ENCODE peak calls at places on chromosome 6, in seven cellular contexts. M is CD8-positive, alpha-beta memory T cell; F is neural progenitor cell; Q is AG09319; Y is T-cell; H is activated CD8-positive, alpha-beta memory T cell treated with anti-CD3 and anti-CD28 coated beads for 24 hours; O is A172. T is an unnamed sample.

GRCh38 chr6:150418825-150419594 is 50.2 kb downstream of the IYD start:
- DNase-seq in F (peak), M (peak), H (peak), O (peak), Y (peak), Q (no peak), T (peak)

GRCh38 chr6:6494677-6495076 is 93.8 kb upstream of the LY86 start:
- DNase-seq in O (no peak), Y (peak), Q (no peak), M (no peak), F (peak), H (no peak), T (peak)

GRCh38 chr6:160032538-160032937 is 63.7 kb downstream of the IGF2R start:
- DNase-seq in H (no peak), M (no peak), Y (no peak), Q (no peak), O (no peak), F (no peak), T (no peak)

GRCh38 chr6:165236326-165236725 is 73.1 kb downstream of the C6orf118 start:
- DNase-seq in H (no peak), M (no peak), Y (no peak), Q (no peak), F (no peak), O (no peak), T (no peak)

GRCh38 chr6:23454090-23454998 is 671.7 kb upstream of the NRSN1 start:
- DNase-seq in Y (no peak), O (peak), Q (no peak), M (no peak), H (no peak), F (peak), T (no peak)

GRCh38 chr6:112432853-112433252 is 85.7 kb downstream of the RFPL4B start:
- DNase-seq in O (no peak), F (no peak), Q (no peak), M (no peak), Y (no peak), H (no peak), T (no peak)

GRCh38 chr6:32692019-32692418 is 25.6 kb upstream of the HLA-DQB1 start:
- DNase-seq in H (peak), M (peak), Y (peak), O (no peak), F (peak), Q (no peak), T (peak)

GRCh38 chr6:105474234-105474633 is 71.4 kb upstream of the PREP start:
- DNase-seq in Q (peak), M (no peak), F (peak), H (no peak), O (no peak), Y (no peak), T (no peak)

GRCh38 chr6:1082040-1082935 is 229.6 kb upstream of the FOXQ1 start:
- DNase-seq in F (no peak), Y (no peak), Q (peak), H (no peak), O (peak), M (no peak), T (no peak)

GRCh38 chr6:34657037-34657306 is 39.6 kb downstream of the ILRUN start:
- DNase-seq in Q (no peak), Y (no peak), M (no peak), H (no peak), F (no peak), O (no peak), T (no peak)

GRCh38 chr6:80932364-80932763 is 820.1 kb downstream of the TENT5A start:
- DNase-seq in O (no peak), Q (no peak), Y (no peak), M (no peak), F (no peak), H (no peak), T (no peak)

GRCh38 chr6:140857734-140858380 is 1274.9 kb upstream of the GJE1 start:
- DNase-seq in O (peak), H (no peak), Q (peak), M (no peak), F (no peak), Y (no peak), T (no peak)

GRCh38 chr6:108169801-108170606 is 4.2 kb downstream of the NR2E1 start:
- DNase-seq in Y (no peak), H (no peak), Q (no peak), O (no peak), F (peak), M (no peak), T (no peak)